ENCODE peak calls at places on chromosomes 3 and 15, in four cellular contexts. One of them, this sample, is unnamed.

GRCh38 chr3:195040773-195041520 is 230.0 kb downstream of the XXYLT1 start:
- DNase-seq in A549: no peak
- DNase-seq in HepG2: peak
- DNase-seq in K562: no peak
- DNase-seq in this sample: no peak

GRCh38 chr3:126376464-126376863 is 18.2 kb upstream of the CFAP100 start:
- DNase-seq in HepG2: no peak
- DNase-seq in K562: no peak
- DNase-seq in A549: no peak
- DNase-seq in this sample: peak

GRCh38 chr3:111538687-111539086 is 3.3 kb upstream of the CD96 start:
- DNase-seq in HepG2: peak
- DNase-seq in A549: no peak
- DNase-seq in K562: no peak
- DNase-seq in this sample: peak

GRCh38 chr3:147392083-147392916 is 14.0 kb downstream of the ZIC4 start:
- DNase-seq in A549: no peak
- DNase-seq in HepG2: no peak
- DNase-seq in K562: no peak
- DNase-seq in this sample: no peak

GRCh38 chr3:53708001-53708621 is 138.1 kb downstream of the CHDH start:
- DNase-seq in HepG2: no peak
- DNase-seq in A549: no peak
- DNase-seq in K562: no peak
- DNase-seq in this sample: no peak

GRCh38 chr3:152322756-152323155 is 54.0 kb downstream of the MBNL1 start:
- DNase-seq in A549: no peak
- DNase-seq in K562: no peak
- DNase-seq in HepG2: no peak
- DNase-seq in this sample: peak

GRCh38 chr3:19540464-19540863 is 392.2 kb downstream of the KCNH8 start:
- DNase-seq in K562: no peak
- DNase-seq in HepG2: no peak
- DNase-seq in A549: no peak
- DNase-seq in this sample: no peak

GRCh38 chr3:62981962-62982361 is 106.7 kb upstream of the CADPS start:
- DNase-seq in K562: no peak
- DNase-seq in A549: no peak
- DNase-seq in HepG2: no peak
- DNase-seq in this sample: no peak

GRCh38 chr15:71596672-71597071 is 213.7 kb upstream of the NR2E3 start:
- DNase-seq in A549: no peak
- DNase-seq in HepG2: no peak
- DNase-seq in K562: no peak
- DNase-seq in this sample: no peak

GRCh38 chr15:80581976-80582375 is 113.1 kb upstream of the ABHD17C start:
- DNase-seq in A549: no peak
- DNase-seq in HepG2: peak
- DNase-seq in K562: no peak
- DNase-seq in this sample: no peak

DNA sequence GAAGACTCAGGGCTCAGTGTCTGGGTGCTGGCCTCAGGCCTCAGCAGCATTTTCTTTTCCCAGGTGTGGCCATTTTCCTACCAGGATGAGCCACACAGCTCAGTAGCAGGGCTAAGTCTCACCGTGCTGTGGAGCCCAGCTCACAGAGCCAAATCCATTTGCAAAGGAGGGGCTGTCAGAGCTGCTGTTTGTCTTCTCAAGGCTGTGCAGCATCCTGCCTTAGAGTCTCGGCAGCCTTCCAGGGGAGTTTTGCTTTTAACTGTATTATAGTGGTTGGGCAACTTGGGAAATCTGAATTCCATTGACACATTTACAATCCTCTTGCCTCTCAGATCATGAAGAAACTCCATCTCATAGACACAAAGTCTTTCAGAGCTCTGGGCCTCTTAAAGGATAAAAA is 176.9 kb downstream of the ABHD5 start:
- DNase-seq in HepG2: no peak
- DNase-seq in K562: no peak
- DNase-seq in A549: no peak
- DNase-seq in this sample: no peak
- TF ChIP-seq MYC in HepG2: no peak
- TF ChIP-seq MYC in K562: no peak
- TF ChIP-seq MYC in A549: no peak
- TF ChIP-seq MYC in this sample: no peak

DNA sequence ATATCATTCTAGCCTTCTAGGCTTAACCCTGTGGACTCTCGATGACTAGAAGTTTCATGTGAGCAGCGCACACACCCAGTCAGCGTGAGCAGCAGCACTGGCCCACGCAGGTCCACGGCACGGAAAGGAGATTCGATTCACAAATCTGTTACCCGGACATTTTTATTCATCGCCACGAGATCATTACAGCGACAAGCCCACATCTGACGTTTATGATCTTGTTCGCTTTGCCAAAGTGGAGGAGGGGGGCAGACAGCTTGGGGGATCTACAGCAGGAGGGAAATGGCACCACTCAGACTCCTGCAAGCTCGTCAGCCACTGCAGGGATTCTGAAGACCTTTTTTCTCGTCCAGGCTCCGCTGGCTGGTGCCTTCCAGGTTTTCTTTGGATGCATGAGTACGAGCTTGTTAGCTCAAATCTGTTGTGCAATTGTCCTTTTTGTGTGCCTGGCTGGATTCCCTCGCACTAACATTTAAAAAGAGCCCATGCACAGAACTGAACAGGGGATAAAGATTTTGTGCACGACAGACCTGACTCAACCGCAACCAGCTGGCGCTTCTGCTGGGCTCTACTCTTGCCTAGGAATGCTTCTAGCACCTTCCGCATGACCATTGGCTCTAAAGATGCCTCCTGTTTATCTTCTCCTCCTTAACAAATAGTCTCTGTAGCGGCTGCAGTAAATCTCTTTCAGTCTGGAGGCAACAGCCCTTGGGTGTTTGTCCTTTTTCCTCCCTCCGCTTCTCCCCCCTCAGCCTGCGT is 938.5 kb downstream of the MCTP2 start:
- DNase-seq in A549: no peak
- DNase-seq in HepG2: no peak
- DNase-seq in K562: no peak
- DNase-seq in this sample: no peak
- TF ChIP-seq MYC in A549: no peak
- TF ChIP-seq MYC in HepG2: no peak
- TF ChIP-seq MYC in K562: no peak
- TF ChIP-seq MYC in this sample: no peak

GRCh38 chr3:106249159-106249558 is 380.3 kb upstream of the CBLB start:
- DNase-seq in A549: no peak
- DNase-seq in K562: no peak
- DNase-seq in HepG2: no peak
- DNase-seq in this sample: no peak

GRCh38 chr3:106255870-106256248 is 387.0 kb upstream of the CBLB start:
- DNase-seq in HepG2: no peak
- DNase-seq in K562: no peak
- DNase-seq in A549: no peak
- DNase-seq in this sample: no peak

GRCh38 chr3:106247902-106248684 is 379.3 kb upstream of the CBLB start:
- DNase-seq in HepG2: no peak
- DNase-seq in A549: no peak
- DNase-seq in K562: no peak
- DNase-seq in this sample: no peak

GRCh38 chr3:106256249-106256957 is 387.6 kb upstream of the CBLB start:
- DNase-seq in K562: no peak
- DNase-seq in A549: no peak
- DNase-seq in HepG2: no peak
- DNase-seq in this sample: no peak

DNA sequence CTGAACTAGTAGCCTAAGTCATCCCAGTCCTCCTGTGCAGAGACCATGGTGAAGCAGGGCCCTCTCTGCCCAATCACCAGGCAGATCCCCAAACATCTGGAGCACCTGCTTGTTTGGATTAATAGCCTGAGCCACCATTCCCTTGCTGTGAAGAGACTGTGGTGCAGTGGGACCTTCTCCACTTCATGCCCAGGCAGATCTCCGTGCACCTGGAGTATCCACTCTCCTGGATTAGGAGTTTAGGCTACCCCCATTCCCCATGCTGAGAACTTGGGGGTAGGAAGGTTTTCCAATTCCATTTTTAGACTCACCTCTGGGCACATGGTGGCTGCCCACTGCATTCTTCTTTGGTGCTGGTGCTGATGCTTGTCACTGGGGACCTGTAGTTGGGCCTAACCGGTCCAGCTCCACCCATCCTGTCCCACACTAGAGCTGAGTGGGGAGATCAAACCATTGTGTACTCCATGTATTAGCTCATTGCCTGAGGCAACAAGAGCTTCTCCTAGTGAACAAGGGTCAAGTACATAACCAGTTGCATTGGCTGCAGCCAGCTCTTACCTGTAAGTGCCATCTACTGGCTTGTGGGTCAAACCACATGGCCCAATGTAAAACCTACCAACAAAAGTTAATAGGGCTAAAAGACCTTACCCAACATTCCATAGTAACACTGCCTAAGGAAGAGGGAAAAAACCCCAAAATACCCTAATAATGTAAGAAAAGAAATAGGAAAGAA is 382.5 kb upstream of the CBLB start:
- DNase-seq in K562: no peak
- DNase-seq in A549: no peak
- DNase-seq in HepG2: no peak
- DNase-seq in this sample: no peak
- TF ChIP-seq MYC in K562: no peak
- TF ChIP-seq MYC in A549: no peak
- TF ChIP-seq MYC in HepG2: no peak
- TF ChIP-seq MYC in this sample: no peak

DNA sequence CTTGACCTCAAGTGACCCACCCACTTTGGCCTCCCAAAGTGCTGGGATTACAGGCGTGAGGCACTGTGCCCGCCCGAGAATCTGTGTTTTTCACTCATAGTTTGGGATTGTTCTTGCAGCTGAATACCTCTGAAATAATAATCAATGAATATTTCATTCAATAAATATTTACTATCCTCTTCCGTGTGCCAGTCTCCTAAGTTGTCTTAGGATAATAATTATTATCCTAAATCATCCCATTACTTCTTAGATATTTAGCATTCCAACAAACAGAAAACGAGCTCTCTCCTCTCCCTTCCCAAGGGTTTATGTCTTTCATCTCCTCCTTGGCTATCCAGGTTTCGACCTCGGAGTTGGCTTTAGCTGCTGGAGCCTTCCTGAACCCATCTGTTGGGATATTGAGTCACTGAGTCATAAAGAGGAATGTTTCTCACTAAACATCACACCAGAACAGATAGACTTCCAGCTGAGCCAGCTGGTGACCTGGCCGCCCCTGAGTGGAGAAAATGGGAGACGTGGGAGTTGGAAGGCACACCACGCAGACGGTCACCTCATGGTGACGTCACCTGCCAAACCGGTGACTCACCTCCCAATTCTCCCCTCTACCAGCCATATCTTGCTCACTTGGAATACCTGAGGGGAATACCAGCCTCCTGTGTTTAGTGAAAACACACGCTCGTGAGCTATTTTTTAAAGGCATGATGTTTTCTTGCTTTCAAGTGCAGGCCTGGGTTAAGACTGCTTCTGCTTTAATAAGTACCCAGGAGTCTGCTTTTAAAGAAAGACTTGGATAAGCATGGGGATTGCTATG is 43.9 kb downstream of the BHLHE40 start:
- DNase-seq in K562: peak
- DNase-seq in A549: peak
- DNase-seq in HepG2: peak
- DNase-seq in this sample: no peak
- TF ChIP-seq MYC in K562: no peak
- TF ChIP-seq MYC in A549: peak
- TF ChIP-seq MYC in HepG2: no peak
- TF ChIP-seq MYC in this sample: no peak

GRCh38 chr3:145698252-145698651 is 462.7 kb downstream of the PLOD2 start:
- DNase-seq in HepG2: no peak
- DNase-seq in A549: no peak
- DNase-seq in K562: no peak
- DNase-seq in this sample: no peak
- TF ChIP-seq MYC in HepG2: no peak
- TF ChIP-seq MYC in A549: no peak
- TF ChIP-seq MYC in K562: no peak
- TF ChIP-seq MYC in this sample: no peak

This sample was measured in NB4.